ENCODE peak calls at places on chromosomes 6 and 20, in seven cellular contexts. V is effector memory CD4-positive, alpha-beta T cell; F is C1 segment of cervical spinal cord; N is stimulated activated naive CD4-positive, alpha-beta T cell; H is activated gamma-delta T cell treated with Interleukin-2 at 50 U/mL for 16 hours; D is fibroblast of mammary gland; B is Calu3. W is an unnamed sample.

GRCh38 chr6:24910850-24911712 is 24.7 kb downstream of the RIPOR2 start:
- DNase-seq in H (peak; percentile 39), B (peak; percentile 55), D (peak; percentile 27), V (peak; percentile 24), F (peak; percentile 50), N (peak; percentile 62), W (no peak)

GRCh38 chr6:92122746-92123145 is 1296.6 kb downstream of the EPHA7 start:
- DNase-seq in D (no peak), V (no peak), B (no peak), N (no peak), H (no peak), F (no peak), W (no peak)

GRCh38 chr6:33935439-33936080 is 131.8 kb upstream of the MLN start:
- DNase-seq in V (no peak), H (no peak), F (no peak), B (no peak), N (no peak), D (no peak), W (no peak)

GRCh38 chr6:54192993-54193392 is 81.8 kb downstream of the MLIP start:
- DNase-seq in V (no peak), B (no peak), D (no peak), F (no peak), N (no peak), H (no peak), W (no peak)

GRCh38 chr6:12233693-12234551 is 56.2 kb upstream of the EDN1 start:
- DNase-seq in H (peak; percentile 7), N (peak; percentile 75), V (no peak), D (peak; percentile 80), B (peak; percentile 29), F (peak; percentile 28), W (peak; percentile 63)

GRCh38 chr6:152845421-152845820 is 94.8 kb downstream of the VIP start:
- DNase-seq in F (no peak), H (no peak), N (no peak), V (no peak), D (no peak), B (no peak), W (no peak)

GRCh38 chr6:40308533-40309306 is 278.4 kb downstream of the LRFN2 start:
- DNase-seq in B (peak; percentile 82), H (peak; percentile 46), F (peak; percentile 58), N (peak; percentile 2), V (no peak), D (peak; percentile 41), W (peak; percentile 13)

GRCh38 chr20:57468523-57469417 is 56.2 kb downstream of the CTCFL start:
- DNase-seq in F (no peak), H (no peak), D (no peak), N (no peak), B (no peak), V (no peak), W (no peak)

GRCh38 chr20:51837876-51838420 is 35.6 kb upstream of the SALL4 start:
- DNase-seq in V (no peak), B (no peak), F (no peak), D (no peak), H (no peak), N (no peak), W (no peak)

GRCh38 chr20:57653546-57653900 is 33.3 kb upstream of the ZBP1 start:
- DNase-seq in H (no peak), F (no peak), D (no peak), B (no peak), N (no peak), V (no peak), W (no peak)

GRCh38 chr20:17617868-17618672 is 48.2 kb downstream of the DSTN start:
- DNase-seq in D (no peak), N (no peak), F (no peak), V (no peak), B (no peak), H (no peak), W (no peak)

GRCh38 chr6:33075568-33076405 is at the start of gene HLA-DPB1:
- DNase-seq in N (peak; percentile 60), H (no peak), B (peak; percentile 37), F (no peak), V (peak; percentile 5), D (peak; percentile 68), W (peak; percentile 52)

GRCh38 chr20:23282546-23282945 is 68.0 kb upstream of the NXT1 start:
- DNase-seq in H (no peak), N (no peak), V (no peak), F (no peak), D (no peak), B (no peak), W (no peak)

GRCh38 chr6:157911278-157911677 is 70.4 kb upstream of the SYNJ2 start:
- DNase-seq in D (no peak), N (no peak), H (no peak), F (no peak), B (no peak), V (no peak), W (no peak)

GRCh38 chr6:93498713-93499112 is 79.4 kb upstream of the EPHA7 start:
- DNase-seq in N (no peak), H (no peak), D (no peak), V (no peak), B (no peak), F (no peak), W (no peak)

GRCh38 chr6:111663232-111663631 is 57.6 kb upstream of the TRAF3IP2 start:
- DNase-seq in B (no peak), H (no peak), F (no peak), V (no peak), D (peak; percentile 18), N (no peak), W (no peak)

GRCh38 chr6:56713285-56713684 is 70.6 kb upstream of the DST start:
- DNase-seq in B (peak; percentile 69), H (no peak), D (peak; percentile 85), N (no peak), F (no peak), V (no peak), W (peak; percentile 77)

GRCh38 chr6:116847234-116847633 is 18.4 kb upstream of the GPRC6A start:
- DNase-seq in D (peak; percentile 52), N (no peak), H (no peak), B (no peak), F (no peak), V (no peak), W (peak; percentile 35)

GRCh38 chr20:57361517-57361916 is 10.5 kb downstream of the RAE1 start:
- DNase-seq in B (no peak), F (no peak), D (peak; percentile 89), N (no peak), H (no peak), V (no peak), W (no peak)

GRCh38 chr20:59598625-59599310 is 5.6 kb upstream of the PHACTR3 start:
- DNase-seq in N (no peak), V (no peak), D (peak; percentile 24), F (peak; percentile 57), B (peak; percentile 77), H (no peak), W (peak; percentile 19)

GRCh38 chr6:134590449-134590848 is 272.5 kb upstream of the SGK1 start:
- DNase-seq in V (no peak), N (no peak), B (no peak), H (no peak), F (no peak), D (peak; percentile 77), W (no peak)

GRCh38 chr6:122734529-122735203 is 44.9 kb upstream of the FABP7 start:
- DNase-seq in N (no peak), H (no peak), F (no peak), V (no peak), D (no peak), B (no peak), W (no peak)

GRCh38 chr20:35953411-35954199 is 697 bp downstream of the SCAND1 start:
- DNase-seq in H (peak; percentile 59), N (peak; percentile 84), D (peak; percentile 25), V (peak; percentile 61), F (no peak), B (peak; percentile 59), W (no peak)

W was measured in HCT116.